ENCODE peak calls at places on chromosomes 3 and 15, in six cellular contexts. X is lower leg skin; K is ovary; Y is AG04449; L is CD4-positive, alpha-beta memory T cell; P is choroid plexus epithelial cell. U is an unnamed sample.

GRCh38 chr3:113084777-113085176 is 94.0 kb downstream of the GTPBP8 start:
- DNase-seq in P (peak), X (peak), L (no peak), Y (peak), K (no peak), U (no peak)

GRCh38 chr3:50383750-50384149 is 24.4 kb upstream of the TMEM115 start:
- DNase-seq in P (no peak), Y (no peak), K (no peak), X (no peak), L (no peak), U (no peak)

GRCh38 chr3:135895734-135896121 is 69.8 kb upstream of the PPP2R3A start:
- DNase-seq in X (no peak), L (no peak), K (no peak), P (peak), Y (no peak), U (no peak)

GRCh38 chr3:105365536-105366301 is 990 bp upstream of the ALCAM start:
- DNase-seq in P (peak), K (peak), L (peak), X (no peak), Y (no peak), U (no peak)

GRCh38 chr15:98070132-98070531 is 109.6 kb downstream of the ARRDC4 start:
- DNase-seq in L (no peak), P (peak), X (no peak), Y (no peak), K (no peak), U (no peak)

GRCh38 chr3:106438916-106439315 is 570.1 kb upstream of the CBLB start:
- DNase-seq in K (no peak), X (no peak), Y (no peak), L (no peak), P (no peak), U (no peak)

GRCh38 chr3:46500631-46501377 is 3.0 kb downstream of the RTP3 start:
- DNase-seq in L (no peak), X (no peak), Y (no peak), P (peak), K (no peak), U (peak)

GRCh38 chr3:154428369-154429206 is 1.4 kb downstream of the GPR149 start:
- DNase-seq in X (no peak), K (no peak), P (no peak), Y (no peak), L (no peak), U (no peak)

GRCh38 chr3:197305854-197306253 is 7.4 kb upstream of the DLG1 start:
- DNase-seq in P (peak), L (no peak), Y (no peak), K (no peak), X (no peak), U (peak)

GRCh38 chr3:46710671-46711295 is 6.9 kb downstream of the PRSS50 start:
- DNase-seq in L (no peak), K (peak), X (no peak), P (no peak), Y (no peak), U (no peak)

GRCh38 chr3:46538803-46539442 is 27.2 kb downstream of the LRRC2 start:
- DNase-seq in X (peak), Y (no peak), L (peak), P (peak), K (no peak), U (peak)

GRCh38 chr3:110246796-110247369 is 824.7 kb upstream of the NECTIN3 start:
- DNase-seq in X (no peak), Y (no peak), K (no peak), L (no peak), P (peak), U (no peak)

GRCh38 chr3:39435006-39435748 is 28.7 kb downstream of the RPSA start:
- DNase-seq in Y (no peak), P (no peak), X (no peak), L (no peak), K (no peak), U (no peak)

GRCh38 chr3:8103954-8104353 is 397.7 kb upstream of the LMCD1 start:
- DNase-seq in Y (no peak), X (no peak), K (no peak), P (no peak), L (no peak), U (no peak)

GRCh38 chr3:170714562-170715535 is 129.0 kb upstream of the SLC7A14 start:
- DNase-seq in P (peak), X (no peak), L (no peak), Y (peak), K (no peak), U (no peak)

GRCh38 chr3:125591116-125591755 is 4.1 kb downstream of the OSBPL11 start:
- DNase-seq in L (no peak), K (no peak), Y (no peak), P (no peak), X (no peak), U (no peak)

GRCh38 chr15:85582719-85583089 is 202.3 kb downstream of the AKAP13 start:
- DNase-seq in X (peak), Y (no peak), P (peak), K (peak), L (peak), U (peak)

GRCh38 chr3:124760601-124761000 is 30.3 kb downstream of the UMPS start:
- DNase-seq in Y (peak), P (peak), L (no peak), K (no peak), X (no peak), U (no peak)

GRCh38 chr3:15630646-15631350 is 29.3 kb downstream of the BTD start:
- DNase-seq in K (no peak), Y (no peak), L (no peak), P (peak), X (no peak), U (no peak)
- H3K4me3 ChIP-seq in K (no peak), Y (peak), L (no peak), P (peak), X (no peak), U (no peak)

DNA sequence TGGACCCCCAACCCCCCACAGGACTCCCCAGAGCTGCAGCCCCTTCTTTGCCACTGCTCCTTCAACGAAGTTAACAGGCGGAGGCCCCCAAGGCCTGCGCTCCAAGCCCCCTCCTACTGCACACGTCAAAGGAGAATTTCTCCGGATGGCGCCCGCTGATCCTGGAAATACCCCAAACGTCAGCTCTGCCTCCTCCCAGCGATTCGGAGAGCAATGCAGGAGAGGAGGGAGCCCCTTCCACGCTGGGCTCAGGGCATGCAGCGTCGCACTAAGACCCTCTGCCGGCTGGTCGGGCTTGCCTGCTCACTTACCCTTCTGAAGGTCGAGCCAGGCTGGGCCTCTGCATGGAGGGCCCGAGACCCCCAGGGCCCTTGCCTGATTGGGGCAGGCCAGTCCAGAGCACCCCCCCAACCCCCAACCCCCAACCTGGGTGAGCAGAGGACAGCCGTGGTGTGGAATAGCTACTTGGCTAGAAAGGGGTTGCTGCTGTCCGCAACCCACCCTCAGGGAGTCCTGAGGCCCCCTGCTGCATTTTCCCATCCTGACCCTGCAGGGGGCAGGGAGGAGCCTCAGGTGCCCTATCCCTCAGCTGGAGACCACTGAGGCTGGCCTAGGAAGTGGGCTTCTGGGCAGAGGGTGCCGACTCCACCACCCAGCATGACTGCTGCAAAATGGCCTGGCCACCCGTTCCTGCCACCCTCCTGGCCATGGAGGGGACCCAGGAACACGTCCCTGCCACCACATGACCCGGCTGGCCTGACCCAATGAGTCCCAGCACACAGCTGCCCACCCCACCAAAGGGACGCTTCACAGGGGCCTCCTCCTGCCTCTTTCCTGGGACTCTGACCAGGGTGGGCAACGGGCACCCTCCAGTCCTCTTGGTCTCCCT is 981 bp downstream of the ATP2B2 start:
- DNase-seq in K (no peak), Y (no peak), P (no peak), L (no peak), X (no peak), U (no peak)
- H3K4me3 ChIP-seq in K (no peak), Y (no peak), P (no peak), L (no peak), X (no peak), U (no peak)

GRCh38 chr15:100878601-100879000 is 1.0 kb upstream of the ALDH1A3 start:
- DNase-seq in P (no peak), L (no peak), K (no peak), Y (no peak), X (no peak), U (no peak)
- H3K4me3 ChIP-seq in P (no peak), L (no peak), K (peak), Y (no peak), X (no peak), U (no peak)

DNA sequence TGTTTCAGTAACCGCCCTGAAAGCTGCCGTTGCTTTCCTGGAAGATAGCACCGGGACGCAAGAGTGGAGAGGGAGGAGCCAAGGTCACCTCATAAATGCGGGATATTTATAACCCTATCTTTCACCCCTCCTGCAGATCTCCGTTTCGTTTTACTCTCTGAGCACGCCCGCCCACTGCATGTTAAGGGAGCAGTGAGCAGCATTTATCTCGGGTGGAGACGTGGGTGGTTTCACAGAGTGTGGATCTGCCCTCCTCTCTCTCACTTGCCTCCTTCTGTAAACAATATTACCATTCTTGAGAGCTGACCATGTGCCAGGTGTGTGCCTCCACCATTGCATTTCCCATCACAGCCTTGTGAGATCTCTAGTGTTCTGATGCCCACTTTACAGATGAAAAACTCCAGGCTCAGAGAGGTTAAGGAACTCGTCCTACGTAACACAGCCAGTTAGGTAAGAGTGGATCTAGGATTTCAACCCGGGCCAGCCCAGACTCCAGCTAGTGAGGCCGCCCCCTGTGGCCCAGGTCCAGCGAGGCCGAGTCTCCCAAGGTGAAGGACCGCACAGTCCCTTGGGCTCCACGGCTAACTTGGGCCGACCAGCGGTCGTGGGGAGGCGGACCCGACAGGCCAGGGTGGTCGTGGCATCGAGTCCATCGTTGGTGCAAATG is 16.9 kb upstream of the SEMA4B start:
- DNase-seq in L (no peak), X (peak), K (peak), Y (no peak), P (peak), U (no peak)
- H3K4me3 ChIP-seq in L (peak), X (peak), K (peak), Y (peak), P (peak), U (no peak)

DNA sequence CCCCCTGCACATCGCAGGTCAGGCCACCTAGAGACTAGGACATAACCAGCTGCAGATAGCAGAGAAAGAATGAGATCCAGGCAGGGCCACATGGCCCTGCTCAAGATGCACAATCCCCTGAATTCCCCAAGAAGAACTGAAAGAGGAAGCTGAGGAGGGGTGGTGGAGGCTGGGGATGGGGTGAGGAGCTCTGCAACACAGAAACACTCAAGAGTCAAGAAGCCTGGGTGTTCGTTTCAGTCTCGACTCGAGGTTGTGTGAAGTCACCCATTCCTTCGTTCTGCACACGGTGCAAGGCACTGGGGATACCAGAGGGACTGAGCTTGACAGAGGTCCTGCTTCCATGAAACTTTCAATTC is 62.0 kb downstream of the TLE3 start:
- DNase-seq in Y (no peak), X (no peak), P (no peak), K (no peak), L (no peak), U (no peak)
- H3K4me3 ChIP-seq in Y (no peak), X (no peak), P (no peak), K (no peak), L (no peak), U (no peak)

GRCh38 chr3:128485283-128486156 is 7.5 kb downstream of the GATA2 start:
- DNase-seq in P (no peak), L (no peak), K (no peak), Y (no peak), X (no peak), U (no peak)
- H3K4me3 ChIP-seq in P (no peak), L (no peak), K (peak), Y (peak), X (no peak), U (no peak)

GRCh38 chr3:179091113-179091512 is 19.5 kb upstream of the ZMAT3 start:
- DNase-seq in Y (no peak), L (no peak), P (no peak), X (no peak), K (no peak), U (no peak)
- H3K4me3 ChIP-seq in Y (no peak), L (no peak), P (no peak), X (no peak), K (no peak), U (no peak)

U was measured in Jurkat, Clone E6-1.